ENCODE peak calls at places on chromosomes 6 and 20, in five cellular contexts. V is HL-60; L is effector CD4-positive, alpha-beta T cell; U is T-helper 2 cell; R is nephron progenitor cell. B is an unnamed sample.

GRCh38 chr6:84424956-84425355 is 197.5 kb upstream of the CEP162 start:
- DNase-seq in V (no peak), L (no peak), U (no peak), R (no peak), B (no peak)

GRCh38 chr6:37006793-37007339 is 1.4 kb downstream of the FGD2 start:
- DNase-seq in R (no peak), V (no peak), U (no peak), L (no peak), B (no peak)

GRCh38 chr6:18263561-18264337 is 581 bp downstream of the DEK start:
- DNase-seq in V (peak), U (peak), R (peak), L (no peak), B (peak)

GRCh38 chr6:32216998-32217397 is 6.9 kb downstream of the NOTCH4 start:
- DNase-seq in U (no peak), V (no peak), L (no peak), R (no peak), B (no peak)

GRCh38 chr6:12238191-12238590 is 52.0 kb upstream of the EDN1 start:
- DNase-seq in R (no peak), V (no peak), L (no peak), U (no peak), B (no peak)

GRCh38 chr6:163507965-163508364 is 93.4 kb downstream of the QKI start:
- DNase-seq in L (no peak), U (no peak), R (no peak), V (no peak), B (no peak)

GRCh38 chr6:74657033-74657432 is 548.8 kb downstream of the COL12A1 start:
- DNase-seq in U (no peak), L (no peak), V (no peak), R (no peak), B (no peak)

GRCh38 chr20:40702504-40702903 is 13.5 kb upstream of the MAFB start:
- DNase-seq in V (no peak), R (no peak), U (no peak), L (no peak), B (no peak)

GRCh38 chr6:38453302-38453701 is 186.4 kb downstream of the BTBD9 start:
- DNase-seq in R (no peak), U (no peak), L (no peak), V (no peak), B (no peak)

GRCh38 chr6:31737315-31738047 is 1.2 kb upstream of the CLIC1 start:
- DNase-seq in R (peak), V (peak), L (no peak), U (no peak), B (no peak)

GRCh38 chr6:32819729-32820128 is 2.9 kb upstream of the HLA-DOB start:
- DNase-seq in L (no peak), R (no peak), V (no peak), U (no peak), B (no peak)

GRCh38 chr6:148928811-148929210 is 182.0 kb downstream of the UST start:
- DNase-seq in L (no peak), R (no peak), V (no peak), U (no peak), B (no peak)

GRCh38 chr6:4958624-4959023 is 45.2 kb downstream of the RPP40 start:
- DNase-seq in V (no peak), L (no peak), R (no peak), U (no peak), B (no peak)

GRCh38 chr6:76876922-76877553 is 586.3 kb downstream of the HTR1B start:
- DNase-seq in R (peak), V (no peak), L (no peak), U (no peak), B (no peak)

GRCh38 chr20:41406307-41406706 is 39.7 kb upstream of the EMILIN3 start:
- DNase-seq in L (no peak), R (no peak), V (no peak), U (no peak), B (no peak)

GRCh38 chr6:119331676-119332286 is 17.8 kb downstream of the MAN1A1 start:
- DNase-seq in U (no peak), R (no peak), V (no peak), L (no peak), B (no peak)

GRCh38 chr6:111517965-111518364 is 34.9 kb upstream of the REV3L start:
- DNase-seq in L (no peak), R (no peak), U (no peak), V (no peak), B (no peak)

GRCh38 chr6:53246924-53247323 is 98.3 kb upstream of the GCM1 start:
- DNase-seq in L (no peak), R (no peak), U (no peak), V (no peak), B (peak)

GRCh38 chr6:142240203-142240602 is 61.6 kb upstream of the ADGRG6 start:
- DNase-seq in R (no peak), V (no peak), U (no peak), L (no peak), B (no peak)

B was measured in right lobe of liver.